ENCODE peak calls at places on chromosomes 12 and 14, in seven cellular contexts. One of them, this sample, is unnamed.

GRCh38 chr12:105980048-105980447 is 158.7 kb downstream of the NUAK1 start:
- DNase-seq in fibroblast of the aortic adventitia: no peak
- DNase-seq in neural progenitor cell: no peak
- DNase-seq in HCT116: no peak
- DNase-seq in brain microvascular endothelial cell: no peak
- DNase-seq in AG09309: no peak
- DNase-seq in mammary epithelial cell: no peak
- DNase-seq in this sample: no peak

GRCh38 chr12:129672110-129672509 is 231.7 kb downstream of the TMEM132D start:
- DNase-seq in fibroblast of the aortic adventitia: no peak
- DNase-seq in neural progenitor cell: no peak
- DNase-seq in HCT116: no peak
- DNase-seq in brain microvascular endothelial cell: no peak
- DNase-seq in AG09309: no peak
- DNase-seq in mammary epithelial cell: no peak
- DNase-seq in this sample: no peak

GRCh38 chr12:59873136-59873535 is 277.3 kb downstream of the SLC16A7 start:
- DNase-seq in fibroblast of the aortic adventitia: no peak
- DNase-seq in neural progenitor cell: no peak
- DNase-seq in HCT116: no peak
- DNase-seq in brain microvascular endothelial cell: no peak
- DNase-seq in AG09309: no peak
- DNase-seq in mammary epithelial cell: peak
- DNase-seq in this sample: no peak

GRCh38 chr14:102949062-102949800 is 26.8 kb downstream of the AMN start:
- DNase-seq in fibroblast of the aortic adventitia: no peak
- DNase-seq in neural progenitor cell: no peak
- DNase-seq in HCT116: no peak
- DNase-seq in brain microvascular endothelial cell: peak
- DNase-seq in AG09309: no peak
- DNase-seq in mammary epithelial cell: no peak
- DNase-seq in this sample: peak

GRCh38 chr12:67415473-67415872 is 146.3 kb downstream of the CAND1 start:
- DNase-seq in fibroblast of the aortic adventitia: peak
- DNase-seq in neural progenitor cell: peak
- DNase-seq in HCT116: peak
- DNase-seq in brain microvascular endothelial cell: peak
- DNase-seq in AG09309: peak
- DNase-seq in mammary epithelial cell: peak
- DNase-seq in this sample: peak

GRCh38 chr14:93410021-93410420 is 20.7 kb upstream of the UNC79 start:
- DNase-seq in fibroblast of the aortic adventitia: no peak
- DNase-seq in neural progenitor cell: no peak
- DNase-seq in HCT116: no peak
- DNase-seq in brain microvascular endothelial cell: no peak
- DNase-seq in AG09309: no peak
- DNase-seq in mammary epithelial cell: no peak
- DNase-seq in this sample: no peak

GRCh38 chr12:40300490-40300889 is 75.7 kb downstream of the LRRK2 start:
- DNase-seq in fibroblast of the aortic adventitia: peak
- DNase-seq in neural progenitor cell: no peak
- DNase-seq in HCT116: no peak
- DNase-seq in brain microvascular endothelial cell: no peak
- DNase-seq in AG09309: no peak
- DNase-seq in mammary epithelial cell: peak
- DNase-seq in this sample: no peak

GRCh38 chr14:75978249-75978731 is 3.5 kb downstream of the TGFB3 start:
- DNase-seq in fibroblast of the aortic adventitia: no peak
- DNase-seq in neural progenitor cell: no peak
- DNase-seq in HCT116: no peak
- DNase-seq in brain microvascular endothelial cell: no peak
- DNase-seq in AG09309: no peak
- DNase-seq in mammary epithelial cell: no peak
- DNase-seq in this sample: no peak

GRCh38 chr14:54396493-54397335 is at the start of gene CDKN3:
- DNase-seq in fibroblast of the aortic adventitia: peak
- DNase-seq in neural progenitor cell: peak
- DNase-seq in HCT116: peak
- DNase-seq in brain microvascular endothelial cell: peak
- DNase-seq in AG09309: peak
- DNase-seq in mammary epithelial cell: peak
- DNase-seq in this sample: peak
- TF ChIP-seq CTCF in fibroblast of the aortic adventitia: peak
- TF ChIP-seq CTCF in neural progenitor cell: peak
- TF ChIP-seq CTCF in HCT116: peak
- TF ChIP-seq CTCF in brain microvascular endothelial cell: peak
- TF ChIP-seq CTCF in AG09309: peak
- TF ChIP-seq CTCF in mammary epithelial cell: peak
- TF ChIP-seq CTCF in this sample: peak

DNA sequence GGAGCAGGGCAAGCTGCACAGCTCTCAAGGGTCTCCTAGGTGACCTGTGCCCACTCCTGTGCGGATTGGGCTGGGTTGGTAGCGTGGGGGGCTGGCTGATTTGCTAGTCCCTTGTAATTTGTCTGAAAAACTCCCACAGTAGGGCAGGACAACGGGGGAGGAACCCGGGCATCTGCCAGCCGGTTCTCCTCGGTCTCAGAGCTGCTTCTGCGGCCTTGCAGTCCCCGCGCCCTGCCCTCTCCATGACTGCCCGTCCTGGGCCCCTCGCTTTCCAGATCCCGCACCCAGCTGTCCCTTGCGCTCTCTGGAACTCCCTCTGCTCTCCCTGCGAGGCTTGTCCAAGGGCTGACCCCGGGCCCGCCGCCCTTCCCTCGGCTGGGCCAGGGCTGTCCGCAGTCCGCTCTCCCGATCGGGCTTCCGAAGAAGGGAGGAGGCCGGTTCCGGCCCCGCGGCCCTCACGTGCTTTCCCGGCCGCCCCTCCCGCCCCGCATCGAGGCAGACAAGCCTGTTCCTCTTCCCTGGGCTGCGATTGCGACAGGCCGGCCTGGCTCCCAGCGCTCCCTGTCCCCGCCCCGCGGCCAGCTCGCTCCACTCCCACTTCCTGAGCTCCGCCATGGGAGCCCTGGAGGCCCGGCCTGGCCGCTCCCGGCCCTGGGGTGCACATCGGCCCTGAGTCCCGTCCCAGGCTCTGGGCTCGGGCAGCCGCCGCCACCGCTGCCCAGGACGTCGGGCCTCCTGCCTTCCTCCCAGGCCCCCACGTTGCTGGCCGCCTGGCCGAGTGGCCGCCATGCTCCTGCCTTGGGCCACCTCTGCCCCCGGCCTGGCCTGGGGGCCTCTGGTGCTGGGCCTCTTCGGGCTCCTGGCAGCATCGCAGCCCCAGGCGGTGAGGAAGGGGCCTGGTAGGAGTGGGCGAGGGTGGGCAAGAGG is at the start of gene LTBR:
- DNase-seq in fibroblast of the aortic adventitia: peak
- DNase-seq in neural progenitor cell: peak
- DNase-seq in HCT116: no peak
- DNase-seq in brain microvascular endothelial cell: peak
- DNase-seq in AG09309: peak
- DNase-seq in mammary epithelial cell: peak
- DNase-seq in this sample: peak
- TF ChIP-seq CTCF in fibroblast of the aortic adventitia: peak
- TF ChIP-seq CTCF in neural progenitor cell: no peak
- TF ChIP-seq CTCF in HCT116: no peak
- TF ChIP-seq CTCF in brain microvascular endothelial cell: peak
- TF ChIP-seq CTCF in AG09309: no peak
- TF ChIP-seq CTCF in mammary epithelial cell: peak
- TF ChIP-seq CTCF in this sample: no peak

GRCh38 chr12:58419182-58419760 is 477.9 kb downstream of the ATP23 start:
- DNase-seq in fibroblast of the aortic adventitia: no peak
- DNase-seq in neural progenitor cell: no peak
- DNase-seq in HCT116: no peak
- DNase-seq in brain microvascular endothelial cell: no peak
- DNase-seq in AG09309: no peak
- DNase-seq in mammary epithelial cell: no peak
- DNase-seq in this sample: no peak

GRCh38 chr12:58415716-58416115 is 474.3 kb downstream of the ATP23 start:
- DNase-seq in fibroblast of the aortic adventitia: peak
- DNase-seq in neural progenitor cell: peak
- DNase-seq in HCT116: no peak
- DNase-seq in brain microvascular endothelial cell: no peak
- DNase-seq in AG09309: no peak
- DNase-seq in mammary epithelial cell: no peak
- DNase-seq in this sample: no peak

GRCh38 chr12:58413794-58414193 is 472.4 kb downstream of the ATP23 start:
- DNase-seq in fibroblast of the aortic adventitia: peak
- DNase-seq in neural progenitor cell: no peak
- DNase-seq in HCT116: no peak
- DNase-seq in brain microvascular endothelial cell: peak
- DNase-seq in AG09309: no peak
- DNase-seq in mammary epithelial cell: peak
- DNase-seq in this sample: no peak

GRCh38 chr12:58414398-58414871 is 473.1 kb downstream of the ATP23 start:
- DNase-seq in fibroblast of the aortic adventitia: peak
- DNase-seq in neural progenitor cell: no peak
- DNase-seq in HCT116: no peak
- DNase-seq in brain microvascular endothelial cell: peak
- DNase-seq in AG09309: no peak
- DNase-seq in mammary epithelial cell: peak
- DNase-seq in this sample: no peak

DNA sequence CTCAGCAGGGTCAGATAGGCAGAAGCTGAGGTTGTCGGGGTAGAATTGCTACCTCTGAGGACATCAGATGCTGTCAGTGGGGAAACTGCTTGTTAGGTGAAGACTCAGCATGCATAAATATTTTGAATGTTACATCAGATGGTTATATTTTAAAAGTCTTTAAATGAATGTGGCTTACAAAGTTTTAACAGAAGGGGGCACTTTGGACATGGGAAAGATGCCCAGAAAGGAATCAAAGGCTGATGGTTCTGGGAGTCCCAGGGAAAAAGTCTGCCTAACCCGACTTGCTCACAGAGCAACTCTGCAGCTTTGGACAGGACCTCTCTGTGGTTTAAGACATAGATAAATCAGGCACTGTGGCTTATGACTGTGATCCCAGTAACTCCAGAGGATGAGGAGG is 474.8 kb downstream of the ATP23 start:
- DNase-seq in fibroblast of the aortic adventitia: peak
- DNase-seq in neural progenitor cell: no peak
- DNase-seq in HCT116: no peak
- DNase-seq in brain microvascular endothelial cell: peak
- DNase-seq in AG09309: peak
- DNase-seq in mammary epithelial cell: peak
- DNase-seq in this sample: no peak
- TF ChIP-seq CTCF in fibroblast of the aortic adventitia: peak
- TF ChIP-seq CTCF in neural progenitor cell: peak
- TF ChIP-seq CTCF in HCT116: no peak
- TF ChIP-seq CTCF in brain microvascular endothelial cell: peak
- TF ChIP-seq CTCF in AG09309: peak
- TF ChIP-seq CTCF in mammary epithelial cell: peak
- TF ChIP-seq CTCF in this sample: no peak

GRCh38 chr14:32382704-32383103 is 53.6 kb downstream of the AKAP6 start:
- DNase-seq in fibroblast of the aortic adventitia: peak
- DNase-seq in neural progenitor cell: peak
- DNase-seq in HCT116: no peak
- DNase-seq in brain microvascular endothelial cell: no peak
- DNase-seq in AG09309: no peak
- DNase-seq in mammary epithelial cell: peak
- DNase-seq in this sample: no peak
- TF ChIP-seq CTCF in fibroblast of the aortic adventitia: peak
- TF ChIP-seq CTCF in neural progenitor cell: peak
- TF ChIP-seq CTCF in HCT116: peak
- TF ChIP-seq CTCF in brain microvascular endothelial cell: peak
- TF ChIP-seq CTCF in AG09309: peak
- TF ChIP-seq CTCF in mammary epithelial cell: peak
- TF ChIP-seq CTCF in this sample: no peak

GRCh38 chr14:59022144-59022543 is 166.3 kb upstream of the DAAM1 start:
- DNase-seq in fibroblast of the aortic adventitia: no peak
- DNase-seq in neural progenitor cell: no peak
- DNase-seq in HCT116: no peak
- DNase-seq in brain microvascular endothelial cell: no peak
- DNase-seq in AG09309: no peak
- DNase-seq in mammary epithelial cell: no peak
- DNase-seq in this sample: no peak
- TF ChIP-seq CTCF in fibroblast of the aortic adventitia: peak
- TF ChIP-seq CTCF in neural progenitor cell: peak
- TF ChIP-seq CTCF in HCT116: peak
- TF ChIP-seq CTCF in brain microvascular endothelial cell: peak
- TF ChIP-seq CTCF in AG09309: no peak
- TF ChIP-seq CTCF in mammary epithelial cell: peak
- TF ChIP-seq CTCF in this sample: no peak